ENCODE peak calls at places on chromosomes 6 and 20, in six cellular contexts. B is NCI-H2081; N is iPS-NIHi11; T is heart left ventricle; R is activated CD4-positive, alpha-beta T cell treated with anti-CD3 and anti-CD28 coated beads, Interleukin-2, amount 50 U/mL, for 48 hours; J is activated CD8-positive, alpha-beta memory T cell treated with anti-CD3 and anti-CD28 coated beads for 48 hours. L is an unnamed sample.

GRCh38 chr6:45655630-45656422 is 278.1 kb upstream of the SUPT3H start:
- DNase-seq in R (no peak), J (no peak), B (no peak), N (peak), T (no peak), L (no peak)

GRCh38 chr20:58511861-58512260 is 3.3 kb downstream of the APCDD1L start:
- DNase-seq in N (no peak), B (no peak), R (no peak), J (no peak), T (no peak), L (no peak)

GRCh38 chr6:2037230-2037926 is 208.0 kb downstream of the GMDS start:
- DNase-seq in B (peak), N (no peak), J (no peak), T (no peak), R (no peak), L (peak)

GRCh38 chr20:47334022-47334551 is 22.4 kb downstream of the ZMYND8 start:
- DNase-seq in R (no peak), B (peak), J (no peak), N (no peak), T (no peak), L (no peak)

GRCh38 chr20:48631114-48632016 is 196.4 kb downstream of the PREX1 start:
- DNase-seq in T (no peak), J (no peak), B (no peak), N (no peak), R (no peak), L (no peak)

GRCh38 chr6:37631295-37631694 is 66.4 kb downstream of the MDGA1 start:
- DNase-seq in J (no peak), N (no peak), T (no peak), R (no peak), B (no peak), L (no peak)

GRCh38 chr20:63241272-63241671 is 5.6 kb downstream of the BIRC7 start:
- DNase-seq in T (no peak), N (no peak), B (no peak), R (no peak), J (no peak), L (no peak)

GRCh38 chr20:6122111-6122872 is 538 bp downstream of the FERMT1 start:
- DNase-seq in R (no peak), J (no peak), B (peak), T (no peak), N (no peak), L (peak)

GRCh38 chr6:134823635-134824034 is 126.3 kb downstream of the ALDH8A1 start:
- DNase-seq in T (no peak), B (no peak), J (no peak), N (no peak), R (no peak), L (no peak)

GRCh38 chr6:56849876-56850275 is 105.0 kb upstream of the BEND6 start:
- DNase-seq in T (no peak), B (no peak), J (no peak), R (no peak), N (peak), L (peak)

GRCh38 chr20:53381568-53382262 is 211.9 kb downstream of the ZNF217 start:
- DNase-seq in N (no peak), T (no peak), R (no peak), J (no peak), B (no peak), L (no peak)

GRCh38 chr6:13334953-13335352 is 6.6 kb upstream of the TBC1D7 start:
- DNase-seq in N (no peak), R (no peak), B (no peak), J (no peak), T (no peak), L (peak)

GRCh38 chr6:170284126-170284773 is 6.6 kb downstream of the DLL1 start:
- DNase-seq in T (no peak), B (no peak), N (no peak), R (no peak), J (no peak), L (peak)

GRCh38 chr6:41963371-41963770 is 21.8 kb upstream of the CCND3 start:
- DNase-seq in J (no peak), N (no peak), B (no peak), R (no peak), T (no peak), L (no peak)

GRCh38 chr6:29968905-29969304 is 26.6 kb downstream of the HLA-A start:
- DNase-seq in R (no peak), J (no peak), B (peak), N (no peak), T (no peak), L (no peak)

GRCh38 chr6:167574431-167575097 is 249.7 kb downstream of the TTLL2 start:
- DNase-seq in R (no peak), J (no peak), N (peak), T (no peak), B (no peak), L (peak)

GRCh38 chr6:7171119-7171518 is 63.4 kb downstream of the RREB1 start:
- DNase-seq in R (no peak), J (no peak), T (no peak), N (no peak), B (no peak), L (peak)

GRCh38 chr6:169854813-169855212 is 103.4 kb downstream of the ERMARD start:
- DNase-seq in T (no peak), B (no peak), N (no peak), R (no peak), J (no peak), L (no peak)

L was measured in endodermal cell.